ENCODE peak calls at places on chromosomes 16 and 17, in ten cellular contexts. N, C, J, R, F, U, I, P, A and G are unnamed samples.

GRCh38 chr17:38750312-38751121 is 2.0 kb upstream of the PSMB3 start:
- DNase-seq in N (peak; percentile 22), C (no peak), A (no peak), F (peak; percentile 25), J (no peak), I (no peak), R (no peak), P (no peak), U (no peak), G (no peak)

GRCh38 chr16:2981177-2981898 is 1.1 kb upstream of the PKMYT1 start:
- DNase-seq in I (no peak), R (no peak), J (no peak), C (peak; percentile 11), U (no peak), N (no peak), A (no peak), F (no peak), P (no peak), G (no peak)

GRCh38 chr17:2929881-2930533 is 133.4 kb downstream of the OR1D5 start:
- DNase-seq in J (no peak), N (peak; percentile 39), U (peak; percentile 68), C (peak; percentile 33), P (no peak), R (peak; percentile 70), F (peak; percentile 72), I (peak; percentile 35), A (peak; percentile 77), G (no peak)

GRCh38 chr17:77875051-77875780 is 83.3 kb upstream of the TNRC6C start:
- DNase-seq in I (peak; percentile 34), N (peak; percentile 44), U (no peak), A (no peak), J (peak; percentile 82), F (no peak), C (peak; percentile 55), R (no peak), P (no peak), G (no peak)

GRCh38 chr17:77424585-77425344 is 284.0 kb downstream of the SEC14L1 start:
- DNase-seq in F (peak; percentile 90), A (peak; percentile 92), N (peak; percentile 96), P (peak; percentile 94), J (peak; percentile 75), C (peak; percentile 99), I (peak; percentile 89), U (no peak), R (no peak), G (peak; percentile 80)

GRCh38 chr16:77974883-77975282 is 47.5 kb upstream of the CLEC3A start:
- DNase-seq in P (no peak), F (peak; percentile 51), A (no peak), N (no peak), U (no peak), J (no peak), R (no peak), C (peak; percentile 8), I (peak; percentile 2), G (no peak)

GRCh38 chr17:38867179-38867994 is 2.5 kb upstream of the LASP1 start:
- DNase-seq in P (peak; percentile 75), J (peak; percentile 77), R (no peak), N (peak; percentile 68), C (peak; percentile 76), A (peak; percentile 71), U (peak; percentile 74), I (peak; percentile 76), F (peak; percentile 81), G (no peak)

GRCh38 chr17:62696726-62697490 is 69.4 kb downstream of the MRC2 start:
- DNase-seq in A (no peak), C (no peak), N (no peak), J (no peak), P (no peak), I (no peak), F (no peak), R (no peak), U (no peak), G (peak; percentile 73)

GRCh38 chr16:64580558-64580957 is 541.3 kb downstream of the CDH11 start:
- DNase-seq in F (no peak), U (no peak), A (no peak), R (no peak), J (no peak), P (no peak), N (no peak), I (no peak), C (no peak), G (no peak)

GRCh38 chr17:72661093-72661944 is 431.2 kb downstream of the SLC39A11 start:
- DNase-seq in F (peak; percentile 76), J (no peak), P (no peak), A (peak; percentile 53), U (peak; percentile 22), R (no peak), C (no peak), N (no peak), I (no peak), G (no peak)
- TF ChIP-seq CTCF in F (peak; percentile 36), J (peak; percentile 63), P (no peak), A (peak; percentile 55), U (peak; percentile 63), R (peak; percentile 9), C (peak; percentile 36), N (no peak), I (peak; percentile 61), G (peak; percentile 57)

DNA sequence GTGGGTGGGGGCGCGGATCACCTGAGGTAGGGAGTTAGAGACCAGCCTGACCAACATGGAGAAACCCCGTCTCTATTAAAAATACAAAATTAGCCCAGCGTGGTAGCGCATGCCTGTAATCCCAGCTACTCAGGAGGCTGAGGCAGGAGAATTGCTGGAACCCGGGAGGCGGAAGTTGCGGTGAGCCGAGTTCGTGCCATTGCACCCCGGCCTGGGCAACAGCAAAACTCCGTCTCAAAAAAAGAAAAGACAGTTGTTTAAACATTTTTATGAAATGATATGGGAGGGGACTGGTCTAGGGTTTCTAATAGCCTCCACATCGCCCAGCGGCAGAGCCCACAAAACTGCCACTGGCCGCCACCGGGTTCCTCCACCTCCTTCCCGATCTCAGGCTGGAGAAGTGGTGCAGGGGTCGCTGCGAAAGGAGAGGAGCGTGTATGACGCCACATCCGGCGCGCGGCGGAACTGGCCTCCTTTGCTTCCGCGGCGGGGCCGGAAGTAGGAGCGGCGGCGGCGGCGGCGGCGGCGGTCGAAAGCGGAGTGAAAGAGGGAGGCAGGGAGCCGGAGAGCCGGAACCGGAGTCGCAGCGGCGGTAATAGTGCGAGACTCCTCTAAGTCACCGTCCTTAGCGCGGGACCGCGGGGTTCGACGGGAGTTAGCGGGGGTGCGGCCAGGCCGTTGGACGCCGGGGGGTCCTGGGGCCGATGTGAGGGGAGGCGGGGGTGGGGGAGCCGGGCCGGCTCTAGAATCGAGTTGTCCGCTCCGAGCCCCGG is at the start of gene PPP4C:
- DNase-seq in J (peak; percentile 84), A (peak; percentile 93), F (peak; percentile 95), U (peak; percentile 89), R (peak; percentile 96), N (peak; percentile 88), P (peak; percentile 87), C (peak; percentile 90), I (peak; percentile 81), G (no peak)
- TF ChIP-seq CTCF in J (peak; percentile 34), A (no peak), F (peak; percentile 11), U (no peak), R (no peak), N (peak; percentile 11), P (no peak), C (peak; percentile 21), I (no peak), G (peak; percentile 33)

DNA sequence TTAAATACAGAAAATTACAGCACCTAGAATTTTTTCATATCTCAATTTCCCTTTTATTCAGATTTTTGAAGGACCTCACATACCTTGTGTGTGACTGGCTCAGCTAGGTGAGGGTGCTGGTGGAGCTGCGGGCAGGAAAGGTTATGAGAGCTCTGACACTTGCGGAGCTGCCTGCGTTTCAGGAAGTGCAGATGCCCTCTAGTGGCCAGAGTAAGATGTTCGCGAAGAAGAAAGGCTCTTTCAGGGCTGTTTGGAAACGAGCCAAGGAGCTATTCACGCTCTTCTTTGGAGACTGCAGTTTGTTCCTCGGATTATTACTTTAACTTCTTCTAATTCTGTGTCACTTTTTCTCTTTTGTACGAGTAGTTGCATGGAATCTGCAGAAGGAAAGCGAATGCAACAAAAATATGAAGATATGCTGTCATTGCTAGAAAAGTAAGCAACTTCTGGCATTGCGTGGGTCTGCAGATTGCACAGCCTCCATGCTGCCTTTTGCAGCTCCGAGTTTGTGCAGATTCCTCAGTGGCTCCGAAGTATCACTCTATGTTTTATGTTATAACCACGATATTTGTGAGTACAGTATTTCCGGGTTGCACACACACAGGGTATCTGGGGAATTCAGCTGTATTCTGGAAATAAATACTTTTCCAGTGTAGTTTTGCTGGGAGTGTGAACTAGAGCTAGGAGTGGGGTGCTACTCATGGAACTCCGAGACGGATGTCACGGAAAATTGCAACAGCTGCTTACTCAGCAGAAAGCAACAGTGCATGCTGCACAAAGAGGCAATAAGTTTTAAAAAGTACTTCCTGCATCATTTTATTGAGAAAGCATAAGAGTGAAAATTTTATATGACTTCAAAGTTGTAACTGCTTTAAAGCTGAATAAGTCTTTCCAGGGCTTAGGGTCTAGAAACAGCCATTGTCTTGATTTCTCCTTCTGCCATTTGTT is 46.3 kb downstream of the DNAH9 start:
- DNase-seq in I (peak; percentile 28), N (peak; percentile 36), C (peak; percentile 65), P (peak; percentile 55), R (peak; percentile 32), U (peak; percentile 47), J (peak; percentile 30), F (peak; percentile 94), A (peak; percentile 45), G (no peak)
- TF ChIP-seq CTCF in I (peak; percentile 72), N (peak; percentile 32), C (peak; percentile 69), P (peak; percentile 77), R (peak; percentile 75), U (peak; percentile 90), J (peak; percentile 82), F (peak; percentile 92), A (peak; percentile 70), G (peak; percentile 94)

GRCh38 chr16:5056347-5056746 is 9.4 kb downstream of the C16orf89 start:
- DNase-seq in N (no peak), R (no peak), F (peak; percentile 46), P (no peak), U (peak; percentile 33), I (peak; percentile 18), A (peak; percentile 66), C (peak; percentile 35), J (no peak), G (peak; percentile 79)
- TF ChIP-seq CTCF in N (peak; percentile 48), R (peak; percentile 74), F (peak; percentile 37), P (no peak), U (peak; percentile 52), I (peak; percentile 71), A (peak; percentile 71), C (peak; percentile 65), J (peak; percentile 61), G (peak; percentile 62)

DNA sequence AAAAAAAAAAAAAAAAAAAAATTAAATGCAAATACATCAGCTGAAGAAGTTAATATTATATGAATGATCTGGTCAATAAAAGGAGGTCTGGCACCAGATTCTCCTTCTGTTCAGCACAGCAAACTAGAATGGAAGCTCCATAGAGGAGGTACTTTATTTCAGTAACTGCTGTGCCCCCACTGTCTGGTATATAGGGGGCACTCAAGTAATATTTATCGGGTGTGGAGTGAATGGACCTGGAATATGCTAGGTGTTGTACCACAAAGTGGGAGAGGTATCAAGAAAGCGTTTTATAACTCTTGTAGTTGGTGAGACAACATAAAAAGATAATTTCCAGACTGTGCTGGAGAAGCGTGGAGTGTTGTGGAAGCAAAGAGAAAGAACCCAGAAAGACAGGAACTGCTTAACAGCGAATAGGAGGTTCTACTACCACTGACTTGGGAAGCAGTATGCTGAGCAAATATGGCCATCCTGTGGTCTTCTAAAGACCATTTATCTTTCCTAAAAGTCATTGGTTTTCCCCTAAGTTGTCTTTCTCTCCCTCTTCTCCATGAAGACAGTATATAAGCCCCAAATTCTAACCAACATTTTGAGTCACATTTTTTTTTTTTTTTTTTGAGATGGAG is 12.2 kb upstream of the PRKCA start:
- DNase-seq in U (no peak), N (no peak), I (no peak), F (no peak), A (peak; percentile 14), R (no peak), J (no peak), P (no peak), C (no peak), G (no peak)
- TF ChIP-seq CTCF in U (peak; percentile 21), N (peak; percentile 29), I (peak; percentile 46), F (no peak), A (peak; percentile 56), R (peak; percentile 8), J (peak; percentile 29), P (no peak), C (peak; percentile 44), G (peak; percentile 57)